ENCODE peak calls at places on chromosomes 13 and 19, in seven cellular contexts. W is SW480; P is neuronal stem cell; F is activated T-cell treated with anti-CD3 and anti-CD28 coated beads, Interleukin-2, amount 50 U/mL, for 4 hours; T is endothelial cell; Z is tibial nerve; N is iPS DF 6.9. D is an unnamed sample.

GRCh38 chr13:112955271-112955937 is 13.6 kb upstream of the MCF2L start:
- DNase-seq in T (no peak), Z (no peak), W (no peak), N (no peak), F (no peak), P (no peak), D (no peak)

GRCh38 chr13:33519561-33520479 is 234.3 kb upstream of the STARD13 start:
- DNase-seq in P (no peak), F (no peak), N (no peak), W (no peak), Z (no peak), T (no peak), D (no peak)

GRCh38 chr13:45297456-45298205 is 43.4 kb downstream of the TPT1 start:
- DNase-seq in W (no peak), F (no peak), Z (no peak), T (no peak), N (no peak), P (no peak), D (no peak)

GRCh38 chr13:110618780-110619179 is 3.4 kb downstream of the NAXD start:
- DNase-seq in N (no peak), Z (no peak), F (no peak), P (no peak), W (no peak), T (no peak), D (no peak)

GRCh38 chr19:43132696-43133095 is 50.2 kb upstream of the PSG2 start:
- DNase-seq in N (no peak), F (no peak), P (no peak), Z (no peak), W (no peak), T (no peak), D (no peak)

GRCh38 chr13:112689498-112690241 is at the start of gene ATP11A:
- DNase-seq in P (peak; percentile 82), W (peak; percentile 85), N (no peak), T (peak; percentile 82), Z (peak; percentile 79), F (peak; percentile 73), D (peak; percentile 96)

GRCh38 chr13:87952377-87952776 is 281.2 kb downstream of the SLITRK5 start:
- DNase-seq in W (no peak), Z (no peak), N (no peak), F (no peak), T (no peak), P (no peak), D (no peak)

GRCh38 chr13:51158923-51159322 is 47.8 kb upstream of the C13orf42 start:
- DNase-seq in N (no peak), Z (no peak), T (no peak), P (no peak), F (no peak), W (no peak), D (peak; percentile 38)

GRCh38 chr13:81017525-81018152 is 676.7 kb upstream of the SPRY2 start:
- DNase-seq in F (no peak), Z (no peak), W (peak; percentile 56), P (peak; percentile 23), N (no peak), T (no peak), D (peak; percentile 67)

GRCh38 chr19:34217952-34218817 is 36.2 kb upstream of the GARRE1 start:
- DNase-seq in F (peak; percentile 35), Z (peak; percentile 36), T (no peak), W (peak; percentile 87), P (no peak), N (no peak), D (peak; percentile 91)

GRCh38 chr13:42056146-42056545 is 7.7 kb downstream of the DGKH start:
- DNase-seq in Z (no peak), W (no peak), F (no peak), N (no peak), P (no peak), T (no peak), D (no peak)

GRCh38 chr19:47848871-47849473 is 10.1 kb upstream of the TPRX2 start:
- DNase-seq in N (no peak), T (peak; percentile 64), P (peak; percentile 80), Z (no peak), W (no peak), F (peak; percentile 14), D (peak; percentile 44)

GRCh38 chr13:59279024-59279423 is 884.7 kb downstream of the DIAPH3 start:
- DNase-seq in Z (no peak), F (no peak), W (no peak), N (no peak), T (no peak), P (no peak), D (peak; percentile 1)

GRCh38 chr19:51138549-51138979 is 3.5 kb upstream of the SIGLEC7 start:
- DNase-seq in Z (peak; percentile 47), F (no peak), T (no peak), N (no peak), W (no peak), P (no peak), D (peak; percentile 84)

GRCh38 chr19:33690461-33691427 is 69.0 kb downstream of the CHST8 start:
- DNase-seq in N (no peak), T (no peak), F (no peak), P (no peak), W (peak; percentile 84), Z (no peak), D (no peak)

GRCh38 chr19:34507414-34508067 is 26.0 kb downstream of the WTIP start:
- DNase-seq in Z (no peak), T (no peak), N (no peak), W (peak; percentile 18), P (no peak), F (no peak), D (no peak)

GRCh38 chr19:47511128-47511517 is 3.7 kb downstream of the NAPA start:
- DNase-seq in F (no peak), T (no peak), Z (peak; percentile 32), N (no peak), P (no peak), W (no peak), D (no peak)

GRCh38 chr19:12786149-12786870 is 5.0 kb upstream of the JUNB start:
- DNase-seq in F (no peak), Z (no peak), P (no peak), T (no peak), W (no peak), N (no peak), D (no peak)

GRCh38 chr13:73235385-73235784 is 176.6 kb downstream of the KLF5 start:
- DNase-seq in F (no peak), Z (no peak), N (no peak), P (no peak), W (peak; percentile 99), T (no peak), D (no peak)

GRCh38 chr13:93386191-93386590 is 159.6 kb downstream of the GPC6 start:
- DNase-seq in N (no peak), W (no peak), P (no peak), T (no peak), Z (no peak), F (no peak), D (no peak)

D was measured in cardiac muscle cell.